ENCODE peak calls at places on chromosomes 1 and 21, in five cellular contexts. T is heart right ventricle, G is IMR-90, I is A549, E is choroid plexus epithelial cell. A is an unnamed sample.
A peak's percentile ranks its signal among the peaks of the same experiment; 100 is the strongest.

GRCh38 chr1:119686661-119687060 is 25.1 kb upstream of the PHGDH start:
- DNase-seq in I (no peak), G (no peak), T (no peak), E (no peak), A (peak; percentile 92)

GRCh38 chr21:42199488-42200463 is 19.2 kb upstream of the ABCG1 start:
- DNase-seq in E (peak; percentile 87), I (peak; percentile 10), T (no peak), G (peak; percentile 77), A (no peak)

GRCh38 chr1:178606839-178607238 is 93.9 kb downstream of the TEX35 start:
- DNase-seq in I (no peak), G (no peak), E (no peak), T (no peak), A (no peak)

GRCh38 chr1:27402349-27402754 is 9.9 kb downstream of the GPR3 start:
- DNase-seq in G (peak; percentile 55), T (peak; percentile 79), I (no peak), E (peak; percentile 74), A (no peak)

GRCh38 chr1:46822248-46822826 is 23.5 kb downstream of the CYP4B1 start:
- DNase-seq in E (no peak), G (no peak), I (no peak), T (no peak), A (no peak)

GRCh38 chr1:212971312-212971711 is 21.0 kb downstream of the VASH2 start:
- DNase-seq in T (no peak), G (no peak), I (no peak), E (no peak), A (no peak)

GRCh38 chr21:42548687-42549406 is 35.2 kb downstream of the SLC37A1 start:
- DNase-seq in E (no peak), G (no peak), I (no peak), T (no peak), A (no peak)

GRCh38 chr1:94095112-94095637 is 25.8 kb downstream of the ABCA4 start:
- DNase-seq in T (peak; percentile 87), E (peak; percentile 99), G (peak; percentile 95), I (no peak), A (no peak)

GRCh38 chr1:231919900-231920299 is 293.3 kb downstream of the DISC1 start:
- DNase-seq in I (no peak), E (no peak), T (peak; percentile 55), G (no peak), A (peak; percentile 57)

GRCh38 chr1:152197361-152197941 is 26.5 kb downstream of the HRNR start:
- DNase-seq in I (no peak), T (no peak), E (no peak), G (no peak), A (no peak)

GRCh38 chr1:153662269-153662668 is 3.8 kb downstream of the SNAPIN start:
- DNase-seq in I (no peak), E (no peak), G (no peak), T (no peak), A (no peak)

GRCh38 chr1:199551967-199552565 is 475.4 kb upstream of the NR5A2 start:
- DNase-seq in E (peak; percentile 88), T (peak; percentile 37), I (peak; percentile 16), G (peak; percentile 76), A (peak; percentile 15)

GRCh38 chr21:14616303-14617039 is 70.4 kb upstream of the SAMSN1 start:
- DNase-seq in G (no peak), T (no peak), I (no peak), E (peak; percentile 43), A (no peak)

GRCh38 chr1:78607334-78607927 is 12.8 kb upstream of the IFI44L start:
- DNase-seq in I (peak; percentile 1), E (peak; percentile 67), T (no peak), G (peak; percentile 51), A (no peak)

GRCh38 chr1:19765623-19766022 is 34.1 kb downstream of the TMCO4 start:
- DNase-seq in G (peak; percentile 92), I (peak; percentile 75), E (peak; percentile 94), T (no peak), A (no peak)

GRCh38 chr1:156214024-156214748 is 1.4 kb downstream of the PMF1 start:
- DNase-seq in I (no peak), T (no peak), G (peak; percentile 41), E (peak; percentile 13), A (no peak)

GRCh38 chr1:12302798-12303447 is 73.1 kb downstream of the VPS13D start:
- DNase-seq in E (peak; percentile 31), I (no peak), G (peak; percentile 49), T (no peak), A (no peak)

GRCh38 chr21:35458406-35458805 is 409.3 kb upstream of the RUNX1 start:
- DNase-seq in G (no peak), I (no peak), E (no peak), T (no peak), A (no peak)

GRCh38 chr1:92399076-92399475 is 87.6 kb downstream of the GFI1 start:
- DNase-seq in E (peak; percentile 41), I (no peak), T (no peak), G (no peak), A (no peak)
- H3K4me3 ChIP-seq in E (no peak overlapping the region), I (no peak overlapping the region), T (no peak overlapping the region), G (no peak overlapping the region), A (no peak overlapping the region)

GRCh38 chr1:206935491-206936067 is 10.7 kb downstream of the PIGR start:
- DNase-seq in I (peak; percentile 56), E (peak; percentile 17), T (no peak), G (peak; percentile 7), A (no peak)
- TF ChIP-seq CTCF in I (peak; percentile 40), E (peak; percentile 51), T (peak; percentile 54), G (peak; percentile 61), A (peak; percentile 48)

DNA sequence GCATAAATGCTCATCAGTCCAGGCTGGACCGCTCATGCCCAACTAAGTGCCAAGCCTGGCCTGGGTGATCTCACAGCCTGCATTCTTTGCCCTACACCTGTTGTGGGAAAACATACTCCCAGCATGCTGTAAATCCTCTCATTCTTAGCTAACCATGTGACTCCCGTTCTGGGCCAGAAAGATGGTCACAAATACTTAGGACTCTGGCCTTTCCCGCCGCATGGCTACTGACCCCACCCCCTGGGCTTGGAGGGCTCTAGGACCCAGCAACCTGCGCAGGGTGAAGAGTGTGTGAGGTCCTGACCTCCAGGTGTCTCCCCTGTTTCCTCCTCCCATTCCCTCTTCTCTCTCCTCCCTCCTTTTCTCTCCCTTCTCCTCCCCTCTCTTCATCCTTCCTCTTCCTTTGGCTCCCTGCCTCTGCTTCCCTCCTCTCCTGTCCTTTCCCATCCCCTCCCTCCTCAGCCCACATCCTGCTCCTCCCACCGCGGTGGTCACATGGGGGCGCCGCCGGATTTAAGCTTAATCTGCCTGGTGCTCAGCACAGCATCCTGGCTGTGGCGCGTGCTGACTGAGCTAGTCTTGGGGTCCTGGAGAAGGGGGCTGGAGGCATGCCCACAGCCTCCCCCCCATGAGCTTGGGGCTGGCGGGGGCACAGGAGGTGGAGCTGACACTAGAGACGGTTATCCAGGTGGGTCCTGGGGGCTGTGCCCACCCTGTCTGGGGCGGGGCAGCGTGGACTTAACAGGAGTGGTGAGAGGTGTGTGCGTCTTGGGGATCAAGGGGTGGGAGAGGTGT is at the start of gene CROCC:
- DNase-seq in E (peak; percentile 58), I (no peak), G (no peak), T (no peak), A (no peak)
- H3K4me3 ChIP-seq in E (no peak within 1 kb of the TSS), I (no peak within 1 kb of the TSS), G (no peak within 1 kb of the TSS), T (no peak within 1 kb of the TSS), A (no peak within 1 kb of the TSS)

DNA sequence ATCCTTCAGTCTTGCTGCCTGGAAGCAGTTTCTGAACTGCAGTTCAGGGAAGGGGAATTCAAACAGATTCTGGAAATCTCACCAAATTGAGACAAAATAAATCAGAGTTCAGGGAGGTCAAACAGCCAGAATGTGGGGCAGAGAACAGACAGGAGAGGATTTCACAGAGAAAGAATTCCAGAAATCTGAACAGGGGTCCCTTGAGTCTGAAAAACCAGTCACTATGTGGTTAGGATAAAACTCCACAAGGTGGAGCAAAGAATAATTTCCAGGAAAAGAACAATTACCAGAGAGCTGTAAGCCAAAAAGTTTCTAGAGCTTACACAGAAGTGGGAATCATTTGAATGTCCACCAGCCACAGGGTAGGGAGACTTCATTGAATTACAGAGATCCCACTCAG is 84.7 kb downstream of the URB2 start:
- DNase-seq in G (no peak), T (no peak), I (no peak), E (peak; percentile 38), A (no peak)
- TF ChIP-seq CTCF in G (no peak), T (peak; percentile 22), I (peak; percentile 19), E (peak; percentile 16), A (no peak)

GRCh38 chr1:205517288-205517687 is 12.8 kb downstream of the CDK18 start:
- DNase-seq in T (no peak), G (no peak), E (no peak), I (no peak), A (peak; percentile 96)

GRCh38 chr1:205516362-205516761 is 11.9 kb downstream of the CDK18 start:
- DNase-seq in I (no peak), T (no peak), G (no peak), E (no peak), A (no peak)

GRCh38 chr1:205517763-205518162 is 13.3 kb downstream of the CDK18 start:
- DNase-seq in I (no peak), T (no peak), E (no peak), G (no peak), A (no peak)

GRCh38 chr1:205514211-205515142 is 10.0 kb downstream of the CDK18 start:
- DNase-seq in G (no peak), I (no peak), E (no peak), T (no peak), A (no peak)

GRCh38 chr1:205515781-205516253 is 11.3 kb downstream of the CDK18 start:
- DNase-seq in I (no peak), G (no peak), E (peak; percentile 66), T (peak; percentile 60), A (no peak)
- H3K4me3 ChIP-seq in I (no peak overlapping the region), G (no peak overlapping the region), E (no peak overlapping the region), T (no peak overlapping the region), A (no peak overlapping the region)

GRCh38 chr1:54929700-54930099 is 42.7 kb upstream of the DHCR24 start:
- DNase-seq in G (no peak), T (no peak), E (no peak), I (no peak), A (no peak)

GRCh38 chr1:54922921-54923421 is 36.0 kb upstream of the DHCR24 start:
- DNase-seq in I (no peak), G (no peak), E (no peak), T (peak; percentile 62), A (no peak)

GRCh38 chr1:54928327-54928726 is 41.3 kb upstream of the DHCR24 start:
- DNase-seq in I (no peak), T (no peak), E (no peak), G (no peak), A (no peak)

GRCh38 chr1:54927475-54928240 is 40.7 kb upstream of the DHCR24 start:
- DNase-seq in E (peak; percentile 92), G (peak; percentile 63), T (peak; percentile 75), I (no peak), A (peak; percentile 72)

DNA sequence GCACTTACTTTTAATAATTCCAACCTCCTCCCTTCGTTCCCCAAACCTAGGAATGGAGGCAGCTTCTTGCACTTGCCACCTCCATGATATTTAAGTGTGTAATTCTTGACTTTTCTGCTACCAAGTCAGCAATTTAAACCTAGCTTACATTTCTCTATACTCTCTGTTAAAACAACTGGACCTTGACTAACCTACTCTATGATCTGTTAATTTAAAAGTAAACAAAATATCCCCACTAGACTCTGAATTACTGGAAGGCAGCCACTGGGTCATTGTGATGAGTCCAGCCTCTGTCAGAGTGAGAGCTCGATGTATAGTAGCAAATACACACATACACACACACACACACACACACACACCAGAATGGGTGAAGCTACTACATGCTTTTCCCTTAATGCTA is 40.0 kb upstream of the DHCR24 start:
- DNase-seq in I (no peak), T (no peak), G (peak; percentile 41), E (no peak), A (no peak)
- TF ChIP-seq CTCF in I (no peak), T (no peak), G (no peak), E (no peak), A (no peak)

A was measured in LNCaP clone FGC.